ENCODE peak calls at places on chromosomes 5 and 9, in five cellular contexts. I is T-helper 1 cell; S is activated T-cell treated with anti-CD3 and anti-CD28 coated beads, Interleukin-2, amount 50 U/mL, for 48 hours; L is MCF 10A; Y is central memory CD4-positive, alpha-beta T cell. H is an unnamed sample.

GRCh38 chr9:134283111-134283515 is 43.1 kb upstream of the RXRA start:
- DNase-seq in I (no peak), S (no peak), L (peak), Y (no peak), H (no peak)

GRCh38 chr5:16528382-16528849 is 62.8 kb upstream of the ZNF622 start:
- DNase-seq in I (no peak), S (no peak), L (no peak), Y (no peak), H (no peak)

GRCh38 chr9:74285075-74285474 is 212.1 kb upstream of the RORB start:
- DNase-seq in I (no peak), S (no peak), L (peak), Y (no peak), H (no peak)

GRCh38 chr9:34654317-34655083 is 2.5 kb downstream of the IL11RA start:
- DNase-seq in I (no peak), S (no peak), L (no peak), Y (no peak), H (no peak)

GRCh38 chr5:109160468-109160867 is 249.3 kb downstream of the PJA2 start:
- DNase-seq in I (no peak), S (no peak), L (no peak), Y (no peak), H (no peak)

GRCh38 chr9:88988796-88989641 is 2.2 kb upstream of the S1PR3 start:
- DNase-seq in I (no peak), S (peak), L (peak), Y (no peak), H (peak)

GRCh38 chr5:33102551-33102950 is 338.2 kb upstream of the TARS1 start:
- DNase-seq in I (no peak), S (no peak), L (no peak), Y (no peak), H (no peak)

GRCh38 chr9:136451221-136451877 is 11.7 kb upstream of the INPP5E start:
- DNase-seq in I (no peak), S (no peak), L (no peak), Y (no peak), H (no peak)

GRCh38 chr5:176152933-176153317 is 85.3 kb upstream of the SIMC1 start:
- DNase-seq in I (no peak), S (no peak), L (no peak), Y (no peak), H (no peak)

GRCh38 chr5:168417731-168418429 is 68.4 kb upstream of the RARS1 start:
- DNase-seq in I (no peak), S (no peak), L (no peak), Y (no peak), H (no peak)

GRCh38 chr5:178839319-178839704 is 20.4 kb upstream of the ZNF354B start:
- DNase-seq in I (no peak), S (peak), L (peak), Y (peak), H (no peak)

GRCh38 chr5:181203842-181204560 is 995 bp downstream of the TRIM7 start:
- DNase-seq in I (no peak), S (peak), L (peak), Y (no peak), H (peak)

GRCh38 chr9:135797507-135798302 is 95.7 kb downstream of the KCNT1 start:
- DNase-seq in I (no peak), S (peak), L (peak), Y (no peak), H (peak)

GRCh38 chr5:24135536-24135935 is 509.2 kb downstream of the CDH10 start:
- DNase-seq in I (no peak), S (no peak), L (no peak), Y (no peak), H (no peak)

GRCh38 chr5:1107167-1108007 is 4.5 kb downstream of the SLC12A7 start:
- DNase-seq in I (no peak), S (peak), L (no peak), Y (no peak), H (no peak)

GRCh38 chr9:125594211-125594610 is 112.8 kb downstream of the MAPKAP1 start:
- DNase-seq in I (no peak), S (no peak), L (no peak), Y (no peak), H (no peak)

GRCh38 chr9:133761641-133762248 is 23.6 kb upstream of the SARDH start:
- DNase-seq in I (no peak), S (no peak), L (no peak), Y (no peak), H (no peak)

GRCh38 chr9:20771721-20772120 is 87.7 kb downstream of the FOCAD start:
- DNase-seq in I (no peak), S (no peak), L (no peak), Y (no peak), H (no peak)

GRCh38 chr5:90590-91547 is 1.1 kb upstream of the PLEKHG4B start:
- DNase-seq in I (no peak), S (no peak), L (peak), Y (no peak), H (no peak)

GRCh38 chr5:61416010-61416409 is 84.0 kb downstream of the ZSWIM6 start:
- DNase-seq in I (no peak), S (no peak), L (no peak), Y (no peak), H (no peak)

GRCh38 chr9:135662758-135663450 is at the start of gene LCN9:
- DNase-seq in I (no peak), S (no peak), L (peak), Y (no peak), H (no peak)

GRCh38 chr9:95880011-95880690 is 4.7 kb downstream of the ERCC6L2 start:
- DNase-seq in I (no peak), S (no peak), L (no peak), Y (peak), H (peak)

GRCh38 chr5:97209343-97209742 is 26.3 kb upstream of the RIOK2 start:
- DNase-seq in I (no peak), S (no peak), L (no peak), Y (no peak), H (no peak)

GRCh38 chr5:120055858-120056257 is 408.2 kb upstream of the PRR16 start:
- DNase-seq in I (no peak), S (no peak), L (peak), Y (no peak), H (peak)

GRCh38 chr5:172339264-172340180 is 56.0 kb upstream of the UBTD2 start:
- DNase-seq in I (no peak), S (no peak), L (no peak), Y (no peak), H (no peak)

GRCh38 chr9:5013379-5013778 is 28.3 kb downstream of the JAK2 start:
- DNase-seq in I (no peak), S (no peak), L (no peak), Y (no peak), H (no peak)

GRCh38 chr5:9505215-9505614 is 40.7 kb downstream of the SEMA5A start:
- DNase-seq in I (no peak), S (no peak), L (no peak), Y (no peak), H (no peak)

GRCh38 chr5:122180863-122181519 is 51.6 kb downstream of the ZNF474 start:
- DNase-seq in I (no peak), S (no peak), L (peak), Y (no peak), H (peak)

GRCh38 chr5:89992201-89992600 is 417.4 kb downstream of the CETN3 start:
- DNase-seq in I (no peak), S (no peak), L (no peak), Y (no peak), H (no peak)

GRCh38 chr9:21836437-21837161 is 34.2 kb downstream of the MTAP start:
- DNase-seq in I (no peak), S (no peak), L (peak), Y (no peak), H (peak)

GRCh38 chr9:130526854-130527650 is 52.3 kb upstream of the FUBP3 start:
- DNase-seq in I (no peak), S (no peak), L (no peak), Y (no peak), H (no peak)

GRCh38 chr5:174323878-174324281 is 278.4 kb downstream of the NSG2 start:
- DNase-seq in I (no peak), S (no peak), L (peak), Y (no peak), H (peak)

GRCh38 chr5:76074487-76074886 is 8.7 kb upstream of the SV2C start:
- DNase-seq in I (no peak), S (peak), L (peak), Y (no peak), H (no peak)

GRCh38 chr5:93158841-93159240 is 422.2 kb downstream of the NR2F1-AS1 start:
- DNase-seq in I (no peak), S (no peak), L (no peak), Y (no peak), H (no peak)

GRCh38 chr5:584846-585245 is 27.3 kb upstream of the CEP72 start:
- DNase-seq in I (no peak), S (no peak), L (no peak), Y (no peak), H (no peak)

GRCh38 chr5:34487202-34487879 is 168.8 kb upstream of the RAI14 start:
- DNase-seq in I (no peak), S (no peak), L (peak), Y (no peak), H (peak)

GRCh38 chr9:86322973-86323644 is 31.1 kb downstream of the TUT7 start:
- DNase-seq in I (no peak), S (no peak), L (peak), Y (no peak), H (peak)

GRCh38 chr5:170945275-170945674 is 83.5 kb downstream of the RANBP17 start:
- DNase-seq in I (no peak), S (no peak), L (no peak), Y (no peak), H (no peak)

GRCh38 chr5:94693043-94693822 is 74.8 kb downstream of the SLF1 start:
- DNase-seq in I (no peak), S (no peak), L (peak), Y (peak), H (peak)